ENCODE peak calls at places on chromosomes 11 and 22, in eight cellular contexts. Y, N, V, O, T, R, Q and U are unnamed samples.
A peak's percentile ranks its signal among the peaks of the same experiment; 100 is the strongest.

GRCh38 chr22:43563571-43563970 is 151.8 kb downstream of the MPPED1 start:
- DNase-seq in Y (no peak), N (no peak), O (no peak), V (no peak), T (no peak), Q (no peak), R (no peak), U (no peak)

GRCh38 chr22:38951734-38952133 is 5.7 kb upstream of the APOBEC3A start:
- DNase-seq in Y (no peak), R (no peak), O (no peak), Q (no peak), T (no peak), N (peak; percentile 56), V (no peak), U (no peak)

GRCh38 chr22:46593211-46593676 is 26.9 kb upstream of the GRAMD4 start:
- DNase-seq in T (peak; percentile 72), N (peak; percentile 55), R (no peak), O (peak; percentile 37), Y (no peak), V (no peak), Q (no peak), U (no peak)

GRCh38 chr11:102274628-102275027 is 42.7 kb upstream of the BIRC3 start:
- DNase-seq in N (no peak), V (no peak), O (no peak), T (no peak), Y (no peak), Q (no peak), R (no peak), U (no peak)

GRCh38 chr11:67033661-67034166 is 10.8 kb downstream of the SYT12 start:
- DNase-seq in T (no peak), V (peak; percentile 53), Y (peak; percentile 90), N (no peak), Q (no peak), O (no peak), R (no peak), U (no peak)

GRCh38 chr11:104090767-104091166 is 54.3 kb downstream of the DDI1 start:
- DNase-seq in R (no peak), T (no peak), Y (no peak), V (no peak), N (no peak), O (no peak), Q (no peak), U (no peak)

GRCh38 chr22:31637938-31638618 is 23.9 kb downstream of the PISD start:
- DNase-seq in N (peak; percentile 52), Y (no peak), R (no peak), O (no peak), Q (no peak), V (no peak), T (peak; percentile 72), U (peak; percentile 79)

GRCh38 chr11:86799680-86800075 is 664 bp upstream of the PRSS23 start:
- DNase-seq in V (no peak), N (no peak), O (no peak), T (peak; percentile 36), Y (no peak), R (no peak), Q (no peak), U (no peak)

GRCh38 chr11:123559418-123559817 is 95.0 kb downstream of the SCN3B start:
- DNase-seq in O (no peak), V (no peak), R (no peak), Y (no peak), T (no peak), N (no peak), Q (no peak), U (no peak)

GRCh38 chr11:44400431-44400830 is 90.5 kb upstream of the ALX4 start:
- DNase-seq in V (peak; percentile 26), O (no peak), T (no peak), N (no peak), R (no peak), Y (peak; percentile 27), Q (no peak), U (no peak)

GRCh38 chr11:27293500-27294417 is 69.3 kb downstream of the CCDC34 start:
- DNase-seq in Q (no peak), N (no peak), Y (peak; percentile 49), O (no peak), T (no peak), V (no peak), R (no peak), U (no peak)